ENCODE peak calls at places on chromosome 16, in five cellular contexts. T, B, Y, K and P are unnamed samples.

GRCh38 chr16:81318711-81319110 is 3.9 kb downstream of the GAN start:
- DNase-seq in T (no peak), B (no peak), Y (no peak), K (no peak), P (no peak)

GRCh38 chr16:84281077-84281476 is 13.6 kb upstream of the WFDC1 start:
- DNase-seq in T (peak; percentile 22), B (no peak), Y (no peak), K (peak; percentile 40), P (no peak)

GRCh38 chr16:79542196-79542859 is 58.2 kb downstream of the MAF start:
- DNase-seq in T (no peak), B (peak; percentile 84), Y (peak; percentile 21), K (no peak), P (no peak)

GRCh38 chr16:4913774-4914525 is 23.0 kb downstream of the PPL start:
- DNase-seq in T (no peak), B (no peak), Y (no peak), K (no peak), P (no peak)

GRCh38 chr16:48335961-48336360 is 49.3 kb downstream of the SIAH1 start:
- DNase-seq in T (peak; percentile 72), B (no peak), Y (no peak), K (no peak), P (no peak)

GRCh38 chr16:83494459-83494858 is 313.3 kb upstream of the HSBP1 start:
- DNase-seq in T (no peak), B (no peak), Y (no peak), K (no peak), P (no peak)

GRCh38 chr16:30949655-30950515 is 1.0 kb downstream of the ORAI3 start:
- DNase-seq in T (peak; percentile 89), B (peak; percentile 87), Y (peak; percentile 66), K (peak; percentile 50), P (peak; percentile 56)

GRCh38 chr16:22232277-22233049 is 26.4 kb downstream of the EEF2K start:
- DNase-seq in T (no peak), B (no peak), Y (no peak), K (no peak), P (no peak)

GRCh38 chr16:31201511-31202401 is 804 bp downstream of the PYCARD start:
- DNase-seq in T (no peak), B (no peak), Y (no peak), K (peak; percentile 54), P (peak; percentile 48)

GRCh38 chr16:69396187-69397061 is 10.6 kb upstream of the TERF2 start:
- DNase-seq in T (peak; percentile 97), B (peak; percentile 53), Y (no peak), K (peak; percentile 71), P (peak; percentile 73)

GRCh38 chr16:16144416-16144815 is 78.9 kb downstream of the ABCC6 start:
- DNase-seq in T (no peak), B (peak; percentile 26), Y (no peak), K (no peak), P (no peak)

GRCh38 chr16:23678430-23679273 is at the start of gene PLK1:
- DNase-seq in T (peak; percentile 72), B (peak; percentile 39), Y (no peak), K (peak; percentile 89), P (peak; percentile 78)
- TF ChIP-seq CTCF in T (peak; percentile 48), B (no peak), Y (peak; percentile 14), K (no peak), P (no peak)

GRCh38 chr16:58411336-58411735 is 19.1 kb downstream of the GINS3 start:
- DNase-seq in T (no peak), B (no peak), Y (no peak), K (no peak), P (no peak)

GRCh38 chr16:58414938-58415451 is 22.7 kb downstream of the GINS3 start:
- DNase-seq in T (peak; percentile 57), B (no peak), Y (no peak), K (no peak), P (no peak)

GRCh38 chr16:58411736-58412614 is 19.7 kb downstream of the GINS3 start:
- DNase-seq in T (no peak), B (no peak), Y (no peak), K (no peak), P (no peak)

GRCh38 chr16:58413359-58413758 is 21.1 kb downstream of the GINS3 start:
- DNase-seq in T (no peak), B (no peak), Y (no peak), K (no peak), P (no peak)

DNA sequence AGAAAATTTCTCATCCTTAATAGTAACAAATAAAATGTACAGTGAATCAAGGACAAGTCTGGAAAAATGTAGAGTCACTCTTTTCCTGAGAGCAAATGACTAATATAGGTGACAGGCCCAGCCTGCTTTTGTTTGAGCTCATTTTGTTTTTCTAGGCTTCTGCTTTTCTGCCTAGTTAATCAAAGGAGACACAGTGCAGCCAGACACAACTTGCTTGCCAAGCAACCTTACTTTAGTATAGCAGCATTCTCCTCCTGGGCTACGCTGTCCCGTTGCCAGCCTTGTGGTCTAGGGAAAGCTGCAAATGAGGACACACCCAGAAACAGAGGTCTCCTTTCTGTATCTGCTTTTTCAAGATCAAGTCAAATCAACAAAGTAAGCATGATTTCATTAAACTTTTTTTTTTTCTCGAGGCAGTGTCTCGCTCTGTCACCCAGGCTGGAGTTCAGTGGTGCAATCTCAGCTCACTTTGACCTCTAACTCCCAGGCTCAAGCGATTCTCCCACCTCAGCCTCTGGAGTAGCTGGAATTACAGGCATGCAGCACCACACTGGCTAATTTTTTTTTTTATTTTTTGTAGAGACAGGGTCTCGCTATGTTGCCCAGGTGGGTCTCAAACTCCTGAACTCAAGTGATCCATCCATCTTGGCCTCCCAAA is 17.2 kb downstream of the GINS3 start:
- DNase-seq in T (peak; percentile 94), B (peak; percentile 41), Y (no peak), K (no peak), P (no peak)
- TF ChIP-seq CTCF in T (no peak), B (no peak), Y (no peak), K (no peak), P (no peak)

GRCh38 chr16:548586-548985 is 11.6 kb upstream of the PRR35 start:
- DNase-seq in T (no peak), B (no peak), Y (no peak), K (no peak), P (no peak)

GRCh38 chr16:544517-544916 is 15.7 kb upstream of the PRR35 start:
- DNase-seq in T (no peak), B (no peak), Y (no peak), K (no peak), P (no peak)

GRCh38 chr16:549544-550263 is 10.5 kb upstream of the PRR35 start:
- DNase-seq in T (no peak), B (no peak), Y (no peak), K (peak; percentile 70), P (no peak)

GRCh38 chr16:543301-544164 is 16.0 kb downstream of the CAPN15 start:
- DNase-seq in T (no peak), B (no peak), Y (no peak), K (no peak), P (no peak)

GRCh38 chr16:546909-547770 is 13.1 kb upstream of the PRR35 start:
- DNase-seq in T (peak; percentile 57), B (peak; percentile 59), Y (no peak), K (peak; percentile 88), P (peak; percentile 61)
- TF ChIP-seq CTCF in T (peak; percentile 64), B (peak; percentile 51), Y (no peak), K (peak; percentile 38), P (peak; percentile 35)

DNA sequence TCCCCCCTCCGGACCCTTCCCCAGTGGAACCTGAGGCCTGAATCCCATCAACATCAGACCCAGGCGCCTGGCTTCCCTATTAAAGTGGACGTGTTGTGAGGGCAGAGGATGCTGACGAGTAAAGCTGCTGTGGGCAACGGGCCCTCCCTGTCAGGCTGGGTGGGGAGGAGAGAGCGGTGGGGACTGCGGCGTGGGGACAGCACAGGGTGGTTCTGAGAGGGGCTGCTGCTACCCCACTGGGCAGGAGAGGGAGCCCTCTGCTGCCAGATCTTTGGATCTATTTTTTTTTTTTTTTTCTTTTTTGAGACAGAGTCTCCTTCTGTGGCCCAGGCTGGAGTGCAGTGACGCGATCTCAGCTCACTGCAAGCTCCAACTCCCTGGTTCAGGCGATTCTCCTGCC is 5.9 kb downstream of the CA5A start:
- DNase-seq in T (no peak), B (no peak), Y (no peak), K (peak; percentile 57), P (no peak)
- TF ChIP-seq CTCF in T (peak; percentile 42), B (no peak), Y (no peak), K (no peak), P (no peak)